ENCODE peak calls at places on chromosomes 7 and 10, in seven cellular contexts. J is mesendoderm; A is activated T-cell treated with anti-CD3 and anti-CD28 coated beads, Interleukin-2, amount 50 U/mL, for 72 hours; E is fibroblast of mammary gland; M is sciatic nerve; K is RWPE1; W is adrenal gland. X is an unnamed sample.

GRCh38 chr10:101563007-101563406 is 25.1 kb downstream of the POLL start:
- DNase-seq in J (no peak), A (no peak), E (no peak), M (no peak), K (no peak), W (no peak), X (no peak)

GRCh38 chr10:129670124-129670523 is 203.1 kb downstream of the MGMT start:
- DNase-seq in J (no peak), A (no peak), E (no peak), M (no peak), K (no peak), W (no peak), X (no peak)

GRCh38 chr10:132057191-132057681 is 8.5 kb upstream of the JAKMIP3 start:
- DNase-seq in J (no peak), A (no peak), E (no peak), M (no peak), K (no peak), W (no peak), X (no peak)

GRCh38 chr7:148684289-148684688 is 14.4 kb upstream of the CUL1 start:
- DNase-seq in J (no peak), A (no peak), E (no peak), M (no peak), K (no peak), W (no peak), X (no peak)

GRCh38 chr7:50112250-50112649 is 19.2 kb upstream of the ZPBP start:
- DNase-seq in J (no peak), A (no peak), E (no peak), M (no peak), K (no peak), W (no peak), X (peak)

GRCh38 chr7:91344911-91345310 is 80.7 kb downstream of the FZD1 start:
- DNase-seq in J (no peak), A (no peak), E (no peak), M (no peak), K (no peak), W (no peak), X (no peak)

GRCh38 chr7:2934211-2934731 is 90.2 kb upstream of the GNA12 start:
- DNase-seq in J (peak), A (peak), E (peak), M (peak), K (peak), W (no peak), X (no peak)

GRCh38 chr10:14822879-14823755 is 14.7 kb downstream of the CDNF start:
- DNase-seq in J (peak), A (peak), E (peak), M (no peak), K (peak), W (peak), X (peak)

GRCh38 chr7:154842608-154843007 is 160.3 kb downstream of the PAXIP1 start:
- DNase-seq in J (peak), A (no peak), E (no peak), M (no peak), K (no peak), W (no peak), X (no peak)

GRCh38 chr10:114403545-114404161 is 649 bp downstream of the AFAP1L2 start:
- DNase-seq in J (peak), A (no peak), E (no peak), M (peak), K (peak), W (no peak), X (peak)

GRCh38 chr7:18234519-18234918 is 206.9 kb upstream of the PRPS1L1 start:
- DNase-seq in J (no peak), A (no peak), E (no peak), M (no peak), K (no peak), W (no peak), X (no peak)

GRCh38 chr7:94338921-94339371 is 55.7 kb upstream of the COL1A2 start:
- DNase-seq in J (peak), A (no peak), E (peak), M (no peak), K (peak), W (no peak), X (no peak)

GRCh38 chr10:132175401-132175800 is 11.3 kb upstream of the DPYSL4 start:
- DNase-seq in J (no peak), A (no peak), E (no peak), M (no peak), K (no peak), W (no peak), X (no peak)

GRCh38 chr10:52895066-52895465 is 122.5 kb upstream of the MBL2 start:
- DNase-seq in J (no peak), A (no peak), E (no peak), M (no peak), K (no peak), W (no peak), X (no peak)

GRCh38 chr10:82394122-82394521 is 519.1 kb downstream of the NRG3 start:
- DNase-seq in J (no peak), A (no peak), E (no peak), M (no peak), K (no peak), W (no peak), X (no peak)

GRCh38 chr7:92835851-92836488 is 403 bp downstream of the CDK6 start:
- DNase-seq in J (peak), A (peak), E (no peak), M (peak), K (peak), W (peak), X (no peak)